ENCODE peak calls at places on chromosomes 11 and 22, in nine cellular contexts. One of them, this sample, is unnamed.

GRCh38 chr22:33539902-33540751 is 380.1 kb downstream of the LARGE1 start:
- DNase-seq in activated T-cell treated with anti-CD3 and anti-CD28 coated beads, Interleukin-2, amount 50 U/mL, for 4 hours: no peak
- DNase-seq in foreskin keratinocyte: no peak
- DNase-seq in T-helper 9 cell: no peak
- DNase-seq in HT-29: peak; percentile 90
- DNase-seq in RWPE2: no peak
- DNase-seq in neural crest cell: no peak
- DNase-seq in Daoy: no peak
- DNase-seq in HFFc6: no peak
- DNase-seq in this sample: peak; percentile 86

GRCh38 chr11:130125638-130126037 is 33.9 kb upstream of the ST14 start:
- DNase-seq in RWPE2: no peak
- DNase-seq in foreskin keratinocyte: no peak
- DNase-seq in T-helper 9 cell: no peak
- DNase-seq in HFFc6: no peak
- DNase-seq in HT-29: no peak
- DNase-seq in Daoy: no peak
- DNase-seq in activated T-cell treated with anti-CD3 and anti-CD28 coated beads, Interleukin-2, amount 50 U/mL, for 4 hours: no peak
- DNase-seq in neural crest cell: no peak
- DNase-seq in this sample: no peak

GRCh38 chr11:118411523-118411922 is 10.1 kb downstream of the ATP5MG start:
- DNase-seq in HFFc6: no peak
- DNase-seq in T-helper 9 cell: no peak
- DNase-seq in activated T-cell treated with anti-CD3 and anti-CD28 coated beads, Interleukin-2, amount 50 U/mL, for 4 hours: no peak
- DNase-seq in HT-29: no peak
- DNase-seq in RWPE2: no peak
- DNase-seq in foreskin keratinocyte: no peak
- DNase-seq in Daoy: no peak
- DNase-seq in neural crest cell: no peak
- DNase-seq in this sample: no peak

GRCh38 chr22:45107671-45108070 is 56.1 kb upstream of the NUP50 start:
- DNase-seq in HFFc6: no peak
- DNase-seq in activated T-cell treated with anti-CD3 and anti-CD28 coated beads, Interleukin-2, amount 50 U/mL, for 4 hours: no peak
- DNase-seq in RWPE2: no peak
- DNase-seq in T-helper 9 cell: no peak
- DNase-seq in foreskin keratinocyte: no peak
- DNase-seq in HT-29: no peak
- DNase-seq in Daoy: no peak
- DNase-seq in neural crest cell: no peak
- DNase-seq in this sample: no peak

GRCh38 chr11:1889941-1890855 is 1.5 kb downstream of the PRR33 start:
- DNase-seq in Daoy: no peak
- DNase-seq in HT-29: no peak
- DNase-seq in HFFc6: no peak
- DNase-seq in T-helper 9 cell: no peak
- DNase-seq in foreskin keratinocyte: no peak
- DNase-seq in neural crest cell: no peak
- DNase-seq in RWPE2: peak; percentile 53
- DNase-seq in activated T-cell treated with anti-CD3 and anti-CD28 coated beads, Interleukin-2, amount 50 U/mL, for 4 hours: no peak
- DNase-seq in this sample: no peak

GRCh38 chr11:15127341-15127740 is 12.6 kb downstream of the INSC start:
- DNase-seq in neural crest cell: no peak
- DNase-seq in HFFc6: peak; percentile 74
- DNase-seq in foreskin keratinocyte: peak; percentile 49
- DNase-seq in RWPE2: no peak
- DNase-seq in HT-29: no peak
- DNase-seq in Daoy: peak; percentile 28
- DNase-seq in activated T-cell treated with anti-CD3 and anti-CD28 coated beads, Interleukin-2, amount 50 U/mL, for 4 hours: no peak
- DNase-seq in T-helper 9 cell: no peak
- DNase-seq in this sample: no peak

GRCh38 chr22:25475554-25476022 is 88.9 kb upstream of the GRK3 start:
- DNase-seq in RWPE2: no peak
- DNase-seq in foreskin keratinocyte: no peak
- DNase-seq in neural crest cell: no peak
- DNase-seq in Daoy: peak; percentile 71
- DNase-seq in T-helper 9 cell: no peak
- DNase-seq in activated T-cell treated with anti-CD3 and anti-CD28 coated beads, Interleukin-2, amount 50 U/mL, for 4 hours: no peak
- DNase-seq in HFFc6: no peak
- DNase-seq in HT-29: peak; percentile 84
- DNase-seq in this sample: no peak

GRCh38 chr11:107961480-107961879 is 33.2 kb downstream of the RAB39A start:
- DNase-seq in Daoy: no peak
- DNase-seq in neural crest cell: no peak
- DNase-seq in activated T-cell treated with anti-CD3 and anti-CD28 coated beads, Interleukin-2, amount 50 U/mL, for 4 hours: no peak
- DNase-seq in T-helper 9 cell: no peak
- DNase-seq in foreskin keratinocyte: no peak
- DNase-seq in RWPE2: no peak
- DNase-seq in HFFc6: no peak
- DNase-seq in HT-29: no peak
- DNase-seq in this sample: no peak

GRCh38 chr22:33666661-33667619 is 253.3 kb downstream of the LARGE1 start:
- DNase-seq in Daoy: no peak
- DNase-seq in RWPE2: no peak
- DNase-seq in HT-29: no peak
- DNase-seq in neural crest cell: no peak
- DNase-seq in foreskin keratinocyte: no peak
- DNase-seq in T-helper 9 cell: no peak
- DNase-seq in HFFc6: no peak
- DNase-seq in activated T-cell treated with anti-CD3 and anti-CD28 coated beads, Interleukin-2, amount 50 U/mL, for 4 hours: no peak
- DNase-seq in this sample: peak; percentile 39

GRCh38 chr11:103830205-103830604 is 206.2 kb upstream of the DDI1 start:
- DNase-seq in foreskin keratinocyte: no peak
- DNase-seq in HT-29: no peak
- DNase-seq in RWPE2: no peak
- DNase-seq in HFFc6: no peak
- DNase-seq in neural crest cell: no peak
- DNase-seq in Daoy: no peak
- DNase-seq in T-helper 9 cell: no peak
- DNase-seq in activated T-cell treated with anti-CD3 and anti-CD28 coated beads, Interleukin-2, amount 50 U/mL, for 4 hours: no peak
- DNase-seq in this sample: no peak

GRCh38 chr11:57873196-57873911 is 111.8 kb downstream of the CTNND1 start:
- DNase-seq in HFFc6: no peak
- DNase-seq in foreskin keratinocyte: peak; percentile 25
- DNase-seq in HT-29: no peak
- DNase-seq in T-helper 9 cell: no peak
- DNase-seq in activated T-cell treated with anti-CD3 and anti-CD28 coated beads, Interleukin-2, amount 50 U/mL, for 4 hours: no peak
- DNase-seq in RWPE2: no peak
- DNase-seq in Daoy: peak; percentile 7
- DNase-seq in neural crest cell: no peak
- DNase-seq in this sample: no peak

GRCh38 chr22:38412435-38413084 is 42.4 kb downstream of the KCNJ4 start:
- DNase-seq in neural crest cell: no peak
- DNase-seq in HFFc6: no peak
- DNase-seq in foreskin keratinocyte: no peak
- DNase-seq in HT-29: no peak
- DNase-seq in T-helper 9 cell: peak; percentile 39
- DNase-seq in activated T-cell treated with anti-CD3 and anti-CD28 coated beads, Interleukin-2, amount 50 U/mL, for 4 hours: peak; percentile 34
- DNase-seq in RWPE2: peak; percentile 41
- DNase-seq in Daoy: no peak
- DNase-seq in this sample: no peak